ENCODE peak calls at places on chromosomes 13 and 19, in five cellular contexts. G, F, Q, L and V are unnamed samples. For H3K27me3, the result is how much of the 10 kb centered on the place peaks cover.

GRCh38 chr13:78241278-78241919 is 322.8 kb upstream of the EDNRB start:
- DNase-seq in G (no peak), F (peak), Q (peak), L (no peak), V (no peak)

GRCh38 chr13:112697756-112698655 is 8.2 kb downstream of the ATP11A start:
- DNase-seq in L (peak), Q (no peak), F (no peak), G (peak), V (no peak)

GRCh38 chr13:24511019-24511823 is 1.4 kb downstream of the PARP4 start:
- DNase-seq in L (peak), F (peak), G (no peak), Q (peak), V (no peak)

GRCh38 chr19:29858000-29858596 is 46.3 kb downstream of the CCNE1 start:
- DNase-seq in F (peak), Q (no peak), L (no peak), G (no peak), V (no peak)

GRCh38 chr13:42137856-42138537 is 89.5 kb downstream of the DGKH start:
- DNase-seq in Q (no peak), F (no peak), G (no peak), L (no peak), V (no peak)

GRCh38 chr19:7512400-7512851 is 3.5 kb upstream of the ZNF358 start:
- DNase-seq in G (no peak), Q (no peak), F (peak), L (no peak), V (no peak)

GRCh38 chr19:28221736-28222135 is 991.2 kb downstream of the UQCRFS1 start:
- DNase-seq in Q (no peak), G (no peak), F (no peak), L (no peak), V (no peak)

GRCh38 chr19:51520710-51521109 is 10.8 kb downstream of the SIGLEC6 start:
- DNase-seq in L (no peak), F (no peak), G (no peak), Q (no peak), V (no peak)

GRCh38 chr19:5621945-5622464 is 571 bp downstream of the SAFB2 start:
- DNase-seq in Q (no peak), G (peak), F (peak), L (no peak), V (peak)

DNA sequence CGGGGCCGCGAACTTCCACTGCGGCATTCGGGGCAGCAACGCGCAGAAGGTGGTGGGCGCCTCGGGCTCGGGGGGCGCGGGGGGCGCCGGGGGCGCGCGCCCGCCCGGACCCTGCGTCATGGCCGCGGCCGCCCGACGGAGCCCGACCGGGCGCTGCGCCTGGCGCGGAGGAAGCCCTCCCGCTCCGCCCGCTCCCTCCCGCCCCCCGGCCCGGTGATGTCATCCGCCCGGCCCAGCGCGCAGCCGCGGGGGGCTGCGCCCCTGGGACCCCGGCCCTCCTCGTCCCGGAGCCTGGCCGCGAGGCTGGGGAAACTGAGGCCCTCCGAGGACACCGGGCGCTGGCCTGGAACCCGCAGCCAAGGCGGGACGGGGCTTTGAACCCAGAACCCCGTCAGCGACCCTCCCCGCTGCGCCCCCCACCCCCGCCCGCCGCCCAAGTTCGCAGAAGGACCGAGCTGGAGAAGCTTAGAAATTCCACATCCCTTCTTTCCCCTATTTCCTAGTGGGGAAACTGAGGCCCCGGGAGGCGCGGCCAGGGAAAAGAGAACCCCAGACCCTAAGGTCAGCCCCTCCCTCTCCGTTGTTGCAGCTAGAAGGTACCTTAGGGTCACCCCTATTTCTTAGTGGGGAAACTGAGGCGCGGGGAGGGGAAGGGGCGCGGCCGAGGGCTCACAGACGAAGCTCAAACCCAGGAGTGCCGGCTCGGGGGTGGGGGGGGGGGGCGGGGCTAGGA is at the start of gene SHC2:
- DNase-seq in Q (no peak), G (no peak), L (no peak), F (peak), V (peak)
- H3K27me3 ChIP-seq in Q (under half), G (half or more), L (under half), F (under half), V (under half)

DNA sequence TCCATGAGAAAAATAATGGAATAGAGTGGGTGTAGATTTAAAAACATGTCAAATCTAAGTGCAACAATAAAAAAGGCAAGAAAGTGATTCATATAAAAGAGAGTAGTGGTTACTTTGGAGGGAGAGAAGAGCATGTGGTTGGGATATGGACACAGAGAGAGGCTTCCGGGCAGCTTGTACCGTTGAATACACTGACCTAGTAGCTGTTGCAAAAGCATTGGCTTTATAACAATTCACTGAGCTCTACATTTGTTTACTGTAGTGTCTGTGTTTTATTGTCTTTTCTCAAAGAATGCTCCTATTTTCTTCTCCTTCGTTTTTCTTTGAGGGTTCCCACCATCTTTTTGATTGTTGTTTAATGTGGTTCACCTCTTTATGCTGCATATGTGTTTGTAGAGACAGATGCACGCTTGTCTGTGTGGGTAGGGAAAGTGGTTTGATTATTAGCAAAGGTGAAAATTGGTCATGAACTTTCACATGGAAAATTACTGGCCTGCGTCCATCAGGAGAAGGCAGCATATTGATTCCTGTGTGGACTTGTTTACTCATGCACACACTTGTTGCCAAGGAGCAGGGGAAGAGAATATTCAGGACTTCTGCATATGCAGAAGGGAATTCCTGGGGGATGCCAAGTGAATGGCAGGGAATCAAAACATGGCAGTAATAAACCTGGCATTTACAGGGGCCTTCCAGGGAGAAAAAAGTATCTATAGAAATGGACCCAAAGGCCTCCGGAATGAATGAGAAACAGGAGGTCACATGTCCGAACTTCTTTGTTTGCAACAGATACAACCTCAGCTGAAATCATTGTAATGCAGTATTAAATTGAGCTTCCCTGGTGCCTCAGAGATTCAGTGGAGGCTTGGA is 30.0 kb upstream of the IRS2 start:
- DNase-seq in L (no peak), G (no peak), F (peak), Q (no peak), V (no peak)
- H3K27me3 ChIP-seq in L (under half), G (under half), F (under half), Q (under half), V (under half)

DNA sequence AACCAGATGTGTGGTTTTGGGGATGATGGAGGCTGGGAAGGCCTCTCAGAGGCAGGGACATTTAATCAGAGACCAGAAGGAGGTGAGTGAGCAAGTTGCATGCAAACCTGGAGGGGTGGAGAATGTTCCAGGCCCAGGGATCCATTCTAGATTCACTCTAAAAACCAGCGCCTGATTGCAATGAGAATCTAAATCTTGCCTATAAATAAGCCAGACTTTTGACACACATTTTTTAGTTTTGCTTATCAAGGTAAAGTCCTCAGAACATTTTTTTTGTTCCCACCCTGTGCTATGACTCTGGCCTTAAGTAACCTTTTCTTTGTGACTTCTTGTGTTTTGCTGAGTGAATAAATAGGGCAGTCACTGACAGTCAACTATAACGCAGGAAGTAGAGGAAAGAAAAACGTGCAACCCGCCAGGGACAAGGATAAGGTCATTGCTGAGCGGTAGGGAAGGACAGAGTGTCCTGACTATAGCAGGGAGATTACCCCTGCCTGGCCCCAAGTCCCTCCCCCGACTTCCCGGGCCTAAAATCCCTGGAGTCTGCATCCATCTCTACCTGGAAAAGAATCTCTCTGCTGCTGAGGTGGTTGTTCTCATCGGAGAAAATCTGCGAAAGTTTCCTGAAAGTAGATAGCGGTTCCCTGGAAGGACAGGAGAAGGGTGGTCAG is 14.4 kb downstream of the RGL3 start:
- DNase-seq in Q (no peak), G (no peak), F (no peak), L (no peak), V (no peak)
- H3K27me3 ChIP-seq in Q (under half), G (under half), F (under half), L (under half), V (under half)

GRCh38 chr19:13463296-13463695 is 43.0 kb downstream of the CACNA1A start:
- DNase-seq in L (no peak), Q (no peak), G (no peak), F (peak), V (no peak)
- H3K27me3 ChIP-seq in L (under half), Q (under half), G (under half), F (under half), V (under half)

DNA sequence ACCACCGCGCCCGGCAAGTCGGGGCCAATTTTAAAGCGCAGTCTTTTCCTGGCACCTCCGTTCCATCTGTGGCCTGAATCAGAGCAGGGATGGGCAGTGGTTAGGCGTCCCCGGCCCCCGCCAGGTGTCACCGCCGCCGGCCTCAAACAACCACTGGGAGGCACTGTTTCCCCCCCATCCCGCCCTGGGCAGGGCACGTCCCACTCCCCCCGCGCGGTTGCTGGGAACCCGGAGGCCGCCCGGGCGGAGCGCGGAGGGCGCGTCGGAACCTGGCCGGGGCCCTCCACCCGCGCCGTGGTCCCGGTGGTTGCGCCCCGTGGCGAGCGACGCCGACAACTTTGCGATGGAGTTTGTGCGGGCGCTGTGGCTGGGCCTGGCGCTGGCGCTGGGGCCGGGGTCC is at the start of gene GRIN3B:
- DNase-seq in Q (no peak), F (peak), G (no peak), L (peak), V (no peak)
- H3K27me3 ChIP-seq in Q (under half), F (under half), G (half or more), L (under half), V (under half)